ENCODE peak calls at places on chromosomes 3 and 15, in six cellular contexts. P, K, C, U, Y and G are unnamed samples.

GRCh38 chr15:27463699-27464098 is 492.7 kb downstream of the GABRG3 start:
- DNase-seq in P (no peak), K (no peak), C (no peak), U (no peak), Y (no peak), G (no peak)

GRCh38 chr15:96046620-96047240 is 283.8 kb upstream of the NR2F2 start:
- DNase-seq in P (no peak), K (no peak), C (no peak), U (no peak), Y (no peak), G (no peak)

GRCh38 chr3:187082976-187083375 is 56.3 kb downstream of the RPL39L start:
- DNase-seq in P (no peak), K (no peak), C (no peak), U (no peak), Y (no peak), G (no peak)

GRCh38 chr3:19946291-19946831 is 536 bp upstream of the RAB5A start:
- DNase-seq in P (no peak), K (no peak), C (no peak), U (no peak), Y (no peak), G (no peak)

GRCh38 chr3:138051946-138052802 is 42.2 kb downstream of the CLDN18 start:
- DNase-seq in P (peak), K (no peak), C (no peak), U (peak), Y (peak), G (peak)

GRCh38 chr3:101414121-101414520 is 93.7 kb upstream of the IMPG2 start:
- DNase-seq in P (no peak), K (no peak), C (no peak), U (no peak), Y (no peak), G (no peak)

GRCh38 chr3:67876261-67876660 is 221.8 kb upstream of the SUCLG2 start:
- DNase-seq in P (no peak), K (no peak), C (no peak), U (no peak), Y (no peak), G (no peak)

GRCh38 chr3:184786271-184787010 is 25.5 kb upstream of the VPS8 start:
- DNase-seq in P (peak), K (no peak), C (peak), U (peak), Y (peak), G (no peak)

GRCh38 chr3:152419748-152420147 is 151.0 kb downstream of the MBNL1 start:
- DNase-seq in P (no peak), K (no peak), C (no peak), U (no peak), Y (no peak), G (no peak)

GRCh38 chr3:20574746-20575145 is 388.7 kb upstream of the SGO1 start:
- DNase-seq in P (no peak), K (no peak), C (no peak), U (peak), Y (peak), G (no peak)

GRCh38 chr3:34157491-34157890 is 359.1 kb downstream of the PDCD6IP start:
- DNase-seq in P (no peak), K (no peak), C (no peak), U (no peak), Y (no peak), G (no peak)

GRCh38 chr3:17179381-17180205 is 294.8 kb downstream of the PLCL2 start:
- DNase-seq in P (no peak), K (no peak), C (no peak), U (peak), Y (peak), G (no peak)

GRCh38 chr3:141316851-141317250 is 51.5 kb upstream of the ZBTB38 start:
- DNase-seq in P (no peak), K (no peak), C (no peak), U (no peak), Y (no peak), G (no peak)

GRCh38 chr15:74695597-74696397 is at the start of gene EDC3:
- DNase-seq in P (peak), K (peak), C (peak), U (peak), Y (peak), G (peak)

GRCh38 chr3:173826416-173826815 is 428.9 kb downstream of the NLGN1 start:
- DNase-seq in P (no peak), K (no peak), C (no peak), U (peak), Y (no peak), G (no peak)

GRCh38 chr15:54082836-54083492 is 104.7 kb downstream of the UNC13C start:
- DNase-seq in P (no peak), K (no peak), C (no peak), U (peak), Y (peak), G (no peak)

GRCh38 chr3:194840661-194841514 is 155.2 kb downstream of the FAM43A start:
- DNase-seq in P (no peak), K (no peak), C (no peak), U (peak), Y (peak), G (no peak)

GRCh38 chr15:71891026-71891425 is 80.7 kb downstream of the NR2E3 start:
- DNase-seq in P (no peak), K (no peak), C (no peak), U (peak), Y (no peak), G (no peak)

GRCh38 chr15:99845009-99845408 is 111.8 kb upstream of the LYSMD4 start:
- DNase-seq in P (no peak), K (no peak), C (no peak), U (peak), Y (no peak), G (no peak)

GRCh38 chr15:40325188-40325587 is 1.7 kb downstream of the INAFM2 start:
- DNase-seq in P (no peak), K (no peak), C (no peak), U (peak), Y (no peak), G (no peak)

GRCh38 chr3:184864012-184864411 is 52.0 kb downstream of the VPS8 start:
- DNase-seq in P (no peak), K (no peak), C (no peak), U (no peak), Y (no peak), G (no peak)

GRCh38 chr15:71687902-71688508 is 122.3 kb upstream of the NR2E3 start:
- DNase-seq in P (no peak), K (no peak), C (no peak), U (peak), Y (peak), G (no peak)

GRCh38 chr15:65355173-65355982 is 22.4 kb downstream of the IGDCC3 start:
- DNase-seq in P (no peak), K (no peak), C (no peak), U (no peak), Y (no peak), G (no peak)

GRCh38 chr3:157310329-157311065 is 126.2 kb upstream of the PTX3 start:
- DNase-seq in P (no peak), K (no peak), C (no peak), U (no peak), Y (no peak), G (no peak)

GRCh38 chr3:124999897-125000296 is 55.9 kb downstream of the HEG1 start:
- DNase-seq in P (no peak), K (no peak), C (no peak), U (no peak), Y (no peak), G (no peak)

GRCh38 chr15:99434506-99435137 is 131.2 kb upstream of the MEF2A start:
- DNase-seq in P (no peak), K (peak), C (peak), U (no peak), Y (no peak), G (peak)

GRCh38 chr15:64187396-64188191 is 24.8 kb upstream of the PPIB start:
- DNase-seq in P (no peak), K (no peak), C (no peak), U (no peak), Y (no peak), G (no peak)

GRCh38 chr3:33513262-33513863 is 73.2 kb upstream of the UBP1 start:
- DNase-seq in P (no peak), K (no peak), C (no peak), U (no peak), Y (no peak), G (no peak)

GRCh38 chr3:195532345-195532744 is 10.8 kb downstream of the PPP1R2 start:
- DNase-seq in P (no peak), K (no peak), C (no peak), U (no peak), Y (no peak), G (no peak)

GRCh38 chr3:194084284-194084683 is 51.7 kb upstream of the HES1 start:
- DNase-seq in P (no peak), K (no peak), C (no peak), U (no peak), Y (no peak), G (no peak)

GRCh38 chr3:190543656-190544055 is 29.8 kb downstream of the IL1RAP start:
- DNase-seq in P (no peak), K (no peak), C (no peak), U (no peak), Y (no peak), G (no peak)

GRCh38 chr3:48015451-48016182 is 599 bp downstream of the MAP4 start:
- DNase-seq in P (no peak), K (no peak), C (no peak), U (peak), Y (peak), G (no peak)
- H3K27ac ChIP-seq in P (peak), K (no peak), C (peak), U (no peak), Y (no peak), G (peak)

DNA sequence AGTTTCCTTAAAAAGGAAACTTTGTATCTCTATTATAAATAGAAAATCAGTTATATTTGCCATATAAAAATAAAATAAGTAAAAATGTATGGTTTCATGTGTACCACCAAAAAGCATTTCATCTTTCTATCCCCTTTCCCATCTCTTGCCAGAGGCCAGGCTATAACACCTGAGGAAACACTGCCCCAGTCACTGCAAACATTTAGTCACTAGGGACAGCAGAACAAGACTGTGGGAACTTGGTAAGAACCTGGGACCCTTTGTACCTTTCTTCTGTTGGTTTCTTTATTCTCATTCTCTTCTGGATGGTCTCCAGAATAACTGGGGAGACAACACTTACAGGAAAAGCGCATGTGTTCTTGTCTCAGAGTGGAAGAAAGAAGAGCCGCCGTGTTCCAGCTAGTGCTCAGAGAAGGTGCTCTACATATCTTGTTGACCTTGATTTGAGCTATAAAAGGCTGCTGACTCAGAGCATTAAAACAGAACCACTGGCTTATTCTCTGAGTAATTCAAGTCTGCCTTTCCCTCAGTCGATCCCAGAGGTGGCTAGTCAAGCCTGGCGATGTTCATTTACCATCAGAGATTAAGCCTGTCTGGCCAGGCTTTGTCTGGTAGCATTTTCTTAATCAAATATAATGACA is 361.6 kb downstream of the RBMS3 start:
- DNase-seq in P (no peak), K (no peak), C (no peak), U (peak), Y (peak), G (no peak)
- H3K27ac ChIP-seq in P (peak), K (no peak), C (peak), U (no peak), Y (no peak), G (no peak)

GRCh38 chr3:122886951-122887350 is 92.1 kb downstream of the SLC49A4 start:
- DNase-seq in P (no peak), K (no peak), C (no peak), U (no peak), Y (no peak), G (no peak)
- H3K27ac ChIP-seq in P (no peak), K (no peak), C (no peak), U (no peak), Y (no peak), G (no peak)

GRCh38 chr3:42655980-42656679 is 2.6 kb downstream of the ZBTB47 start:
- DNase-seq in P (no peak), K (no peak), C (no peak), U (peak), Y (peak), G (no peak)

GRCh38 chr3:42655331-42655888 is 1.9 kb downstream of the ZBTB47 start:
- DNase-seq in P (no peak), K (peak), C (peak), U (no peak), Y (peak), G (peak)

GRCh38 chr3:42657675-42658074 is 4.2 kb downstream of the ZBTB47 start:
- DNase-seq in P (no peak), K (no peak), C (no peak), U (no peak), Y (no peak), G (no peak)

GRCh38 chr3:42658091-42658770 is 4.7 kb downstream of the ZBTB47 start:
- DNase-seq in P (no peak), K (peak), C (peak), U (no peak), Y (no peak), G (no peak)

DNA sequence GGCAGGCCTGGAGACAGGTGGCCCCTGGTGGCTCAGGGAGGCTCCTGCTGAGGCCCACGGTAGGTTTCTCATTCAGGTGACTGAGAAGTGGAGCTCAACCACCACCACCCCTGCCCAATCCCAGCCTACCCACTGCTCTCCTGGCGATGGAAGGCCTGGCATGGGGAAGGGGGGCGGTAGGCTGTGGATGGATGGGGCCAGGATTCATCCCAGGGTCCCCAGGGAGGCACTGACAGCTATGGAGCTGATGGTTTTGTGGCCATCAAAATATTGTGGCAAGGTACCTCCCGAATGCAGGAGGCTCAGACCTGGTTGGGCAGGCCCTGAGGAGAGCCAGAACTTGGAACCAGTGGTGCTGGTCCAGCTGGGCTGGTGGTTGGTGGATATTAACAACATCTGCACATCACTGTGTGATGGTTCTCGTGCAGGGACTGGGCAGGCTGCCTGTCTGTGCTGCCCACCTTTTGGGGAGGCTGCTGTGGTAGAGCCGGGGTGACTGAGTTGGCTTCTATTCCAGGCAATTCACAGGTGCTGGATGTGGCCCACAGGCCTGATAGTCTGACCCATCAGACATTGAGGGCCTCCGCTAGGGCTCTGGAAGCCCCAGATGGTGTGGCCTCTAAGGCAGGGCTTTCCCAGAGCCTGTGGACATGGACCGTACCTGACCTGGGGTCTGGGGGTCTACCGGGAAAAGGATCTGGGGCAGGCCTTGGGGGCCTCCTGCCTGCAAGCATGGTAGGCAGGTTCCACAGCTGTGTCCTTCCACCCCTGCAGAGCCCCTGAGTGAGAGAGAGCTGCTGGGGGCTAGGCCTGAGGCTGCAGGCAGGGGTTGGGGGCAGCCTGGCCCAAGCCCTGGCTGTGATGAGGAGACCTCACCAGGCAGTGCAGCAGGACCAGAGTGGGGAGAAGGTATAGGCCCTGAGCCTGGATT is 3.4 kb downstream of the ZBTB47 start:
- DNase-seq in P (no peak), K (no peak), C (no peak), U (no peak), Y (no peak), G (no peak)
- H3K27ac ChIP-seq in P (peak), K (no peak), C (peak), U (no peak), Y (no peak), G (peak)

GRCh38 chr3:49812916-49813496 is 747 bp downstream of the UBA7 start:
- DNase-seq in P (no peak), K (no peak), C (no peak), U (no peak), Y (no peak), G (no peak)

DNA sequence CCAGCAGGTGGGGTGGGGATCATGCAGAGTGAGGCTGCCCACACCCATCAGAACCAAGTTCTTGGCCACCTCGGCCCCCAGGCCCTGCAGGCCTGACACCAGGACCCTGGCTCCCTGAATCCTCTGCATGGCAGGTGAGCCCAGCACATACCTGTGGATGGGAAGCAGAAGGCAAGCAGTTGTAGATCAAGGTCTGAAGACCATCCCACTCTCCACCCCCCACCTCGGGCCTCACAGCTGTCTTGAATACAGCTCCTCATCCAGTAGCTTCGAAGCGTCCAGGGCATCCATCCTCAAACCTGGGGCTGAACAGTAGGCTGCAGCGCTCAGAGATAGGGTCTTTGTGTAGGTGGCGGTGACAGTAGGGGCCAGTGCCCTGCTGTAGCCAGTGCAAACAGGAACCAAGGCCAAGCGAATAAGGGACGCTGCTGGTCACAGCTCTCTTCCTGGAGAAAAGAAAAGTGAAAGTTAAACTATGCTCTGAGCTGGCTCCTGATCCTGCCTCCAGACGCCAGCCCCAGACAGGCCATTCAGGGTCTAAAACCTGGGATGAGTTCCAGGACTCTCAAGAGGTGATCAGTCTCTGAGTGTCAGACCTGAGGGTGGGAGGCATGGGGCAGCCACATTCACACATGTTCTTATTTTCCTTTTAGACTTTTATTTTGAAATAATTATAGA is at the start of gene UBA7:
- DNase-seq in P (peak), K (peak), C (peak), U (peak), Y (peak), G (peak)
- H3K27ac ChIP-seq in P (peak), K (peak), C (peak), U (peak), Y (peak), G (peak)

DNA sequence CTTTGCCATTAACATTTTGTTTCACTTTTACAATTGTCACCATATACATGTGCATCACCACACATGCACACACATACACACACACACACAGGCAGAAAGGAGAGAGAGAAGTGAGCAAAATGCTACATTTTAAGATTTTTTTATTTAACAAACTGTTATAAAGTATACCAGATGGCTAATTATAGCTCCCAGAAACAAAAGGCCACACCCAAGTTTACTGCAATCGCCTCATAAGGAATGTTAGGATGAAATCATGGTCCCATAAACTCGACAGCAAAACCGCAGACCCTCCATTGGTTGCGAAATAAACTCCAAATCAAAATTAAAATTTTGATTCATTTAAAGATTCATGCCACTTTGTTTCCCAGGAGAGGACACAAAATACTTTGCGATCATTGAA is 16.1 kb upstream of the C15orf61 start:
- DNase-seq in P (no peak), K (no peak), C (no peak), U (no peak), Y (peak), G (no peak)
- H3K27ac ChIP-seq in P (no peak), K (no peak), C (no peak), U (no peak), Y (no peak), G (no peak)